ENCODE peak calls at places on chromosomes 13 and 19, in seven cellular contexts. C, E, L, T, N, V and H are unnamed samples.

GRCh38 chr19:45076029-45076850 is at the start of gene ZNF296:
- DNase-seq in C (peak; percentile 75), E (peak; percentile 63), L (peak; percentile 92), T (no peak), N (peak; percentile 91), V (peak; percentile 92), H (peak; percentile 90)

GRCh38 chr19:2888739-2889224 is 11.9 kb upstream of the ZNF57 start:
- DNase-seq in C (no peak), E (peak; percentile 36), L (peak; percentile 91), T (no peak), N (no peak), V (peak; percentile 64), H (no peak)

GRCh38 chr13:94595006-94595942 is 678 bp downstream of the TGDS start:
- DNase-seq in C (no peak), E (peak; percentile 71), L (peak; percentile 13), T (peak; percentile 29), N (peak; percentile 40), V (peak; percentile 33), H (peak; percentile 34)

GRCh38 chr19:18776736-18777135 is 14.4 kb downstream of the COMP start:
- DNase-seq in C (no peak), E (peak; percentile 84), L (no peak), T (no peak), N (no peak), V (no peak), H (no peak)

GRCh38 chr19:1221141-1221903 is 15.7 kb downstream of the STK11 start:
- DNase-seq in C (no peak), E (peak; percentile 63), L (no peak), T (peak; percentile 91), N (peak; percentile 75), V (no peak), H (peak; percentile 72)

GRCh38 chr19:34051255-34051654 is 121.0 kb upstream of the LSM14A start:
- DNase-seq in C (no peak), E (no peak), L (no peak), T (no peak), N (no peak), V (no peak), H (no peak)

GRCh38 chr19:15320118-15320517 is 12.2 kb downstream of the BRD4 start:
- DNase-seq in C (no peak), E (peak; percentile 87), L (no peak), T (no peak), N (no peak), V (no peak), H (no peak)

GRCh38 chr13:92265408-92265807 is 867.0 kb downstream of the GPC5 start:
- DNase-seq in C (no peak), E (no peak), L (no peak), T (no peak), N (no peak), V (no peak), H (no peak)

GRCh38 chr19:49042177-49042576 is 1.5 kb upstream of the CGB5 start:
- DNase-seq in C (no peak), E (peak; percentile 33), L (no peak), T (no peak), N (no peak), V (no peak), H (peak; percentile 14)

DNA sequence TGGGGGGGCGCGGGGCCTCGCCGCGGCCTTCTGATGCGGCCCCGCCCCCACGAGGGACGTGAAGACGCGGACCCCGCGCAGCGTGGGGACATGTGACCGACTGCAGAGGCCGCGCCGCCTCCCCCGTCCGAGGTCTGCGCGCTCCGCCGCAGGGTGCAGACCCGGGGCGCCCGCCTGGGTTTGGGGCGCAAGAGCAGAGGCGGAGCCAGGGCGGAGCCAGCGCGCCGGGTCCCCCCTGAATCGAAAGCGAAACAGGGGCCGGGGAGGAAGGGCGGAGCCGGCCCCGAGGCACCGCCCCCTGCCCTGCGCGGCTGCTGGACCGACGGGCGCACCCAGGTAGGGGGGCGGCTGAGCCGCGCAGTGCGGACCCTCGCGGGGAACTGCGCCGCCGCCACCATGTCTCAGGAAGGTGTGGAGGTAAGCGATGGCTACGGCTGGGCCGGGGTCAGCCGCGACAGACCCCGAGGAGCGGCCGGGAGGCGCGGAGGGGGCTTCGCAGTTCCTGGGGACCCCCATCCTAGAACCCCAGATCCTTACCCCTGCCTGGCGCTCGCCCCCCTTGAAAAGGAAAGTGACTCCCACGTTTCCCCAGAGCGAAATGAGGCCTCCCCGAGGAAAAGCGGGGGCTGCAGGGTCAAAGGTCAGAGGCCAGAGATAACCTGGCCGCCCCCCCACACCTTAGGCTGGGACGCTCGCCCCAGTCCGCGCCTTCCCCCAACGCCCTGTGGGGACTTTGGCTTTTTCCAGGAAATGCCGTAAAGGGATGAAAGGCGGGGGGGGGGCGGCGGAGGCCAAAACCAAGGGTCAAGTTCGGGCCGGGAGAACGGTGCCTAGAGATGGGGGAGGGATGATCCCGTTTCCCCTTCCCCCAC is at the start of gene SHFL:
- DNase-seq in C (no peak), E (peak; percentile 83), L (peak; percentile 81), T (peak; percentile 95), N (peak; percentile 77), V (peak; percentile 91), H (peak; percentile 91)
- TF ChIP-seq EZH2phosphoT487 in C (no peak), E (no peak), L (no peak), T (no peak), N (no peak), V (no peak), H (no peak)

GRCh38 chr13:60012503-60012902 is 151.2 kb downstream of the DIAPH3 start:
- DNase-seq in C (no peak), E (no peak), L (no peak), T (no peak), N (no peak), V (no peak), H (peak; percentile 44)
- TF ChIP-seq EZH2phosphoT487 in C (no peak), E (no peak), L (no peak), T (no peak), N (no peak), V (no peak), H (no peak)

DNA sequence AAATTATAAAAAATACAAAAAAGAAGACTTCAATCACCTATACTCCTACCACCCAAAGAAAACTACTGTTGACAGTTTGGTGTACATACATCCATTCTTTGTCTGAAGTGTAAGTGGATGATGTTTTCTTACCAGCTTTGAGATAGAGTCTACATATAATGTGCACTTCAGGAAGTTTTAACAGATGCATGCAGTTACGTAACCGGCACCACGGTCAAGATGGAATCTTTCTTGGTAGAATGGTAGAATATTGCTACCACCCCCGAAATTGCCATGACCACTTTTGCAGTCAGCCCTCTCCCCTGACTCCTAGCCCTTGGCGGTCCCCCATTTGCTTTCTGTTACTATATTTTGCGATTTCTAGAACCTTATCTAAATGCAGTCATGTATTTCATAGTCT is 1.4 kb downstream of the CUL4A start:
- DNase-seq in C (no peak), E (no peak), L (no peak), T (no peak), N (no peak), V (no peak), H (no peak)
- TF ChIP-seq EZH2phosphoT487 in C (no peak), E (no peak), L (no peak), T (no peak), N (no peak), V (no peak), H (no peak)

DNA sequence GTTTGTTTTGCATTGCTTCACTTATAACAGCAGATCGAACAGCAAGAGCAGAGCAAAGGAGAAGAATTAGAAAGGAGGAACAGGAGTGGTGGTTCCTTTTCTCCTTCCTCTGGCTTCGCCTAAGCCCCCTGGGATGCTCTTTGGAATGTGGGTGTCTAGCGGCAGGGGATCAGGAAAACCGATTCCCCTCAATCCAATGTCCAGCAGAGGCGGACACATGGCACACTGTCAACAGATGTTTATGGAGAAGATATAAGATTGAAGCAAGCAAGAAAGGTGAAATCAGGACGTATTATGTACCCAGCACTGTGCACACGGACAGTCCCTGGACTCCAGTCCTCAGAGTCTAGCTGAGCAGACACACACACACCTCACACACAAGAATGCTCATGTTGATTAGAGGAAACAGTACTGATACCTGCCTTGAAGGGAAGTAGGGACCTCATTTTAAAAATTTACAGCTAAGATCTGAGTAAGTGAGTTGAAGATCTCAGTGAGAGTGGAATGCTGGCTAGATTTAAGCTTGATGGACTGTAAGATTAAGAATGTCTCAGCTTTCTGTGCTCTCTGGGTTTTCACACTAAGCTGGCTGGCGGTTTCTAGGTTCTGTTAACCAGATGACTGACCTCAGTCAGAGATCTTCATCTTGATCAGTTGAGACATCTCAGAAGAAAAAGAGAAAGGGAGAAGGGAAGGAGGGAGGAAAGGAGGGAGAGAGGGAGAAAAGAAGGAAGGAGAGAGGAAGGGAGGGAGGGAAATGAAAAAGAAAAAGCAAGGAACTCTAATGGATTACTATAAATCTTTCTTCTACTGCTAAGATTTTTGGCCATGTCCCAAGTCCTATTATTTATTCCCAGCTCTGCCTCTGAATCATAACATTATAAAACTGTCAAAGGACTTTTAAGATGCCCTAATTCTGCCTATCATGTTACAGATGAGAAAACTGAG is 44.8 kb downstream of the FLT1 start:
- DNase-seq in C (no peak), E (peak; percentile 30), L (no peak), T (no peak), N (no peak), V (no peak), H (no peak)
- TF ChIP-seq EZH2phosphoT487 in C (no peak), E (no peak), L (no peak), T (no peak), N (no peak), V (no peak), H (no peak)

GRCh38 chr19:57056972-57057371 is 62.8 kb upstream of the USP29 start:
- DNase-seq in C (no peak), E (peak; percentile 0), L (no peak), T (no peak), N (no peak), V (no peak), H (no peak)
- TF ChIP-seq EZH2phosphoT487 in C (no peak), E (no peak), L (no peak), T (no peak), N (no peak), V (no peak), H (no peak)

GRCh38 chr19:41302624-41303351 is 7.2 kb upstream of the CCDC97 start:
- DNase-seq in C (no peak), E (no peak), L (no peak), T (no peak), N (no peak), V (no peak), H (no peak)
- TF ChIP-seq EZH2phosphoT487 in C (no peak), E (no peak), L (no peak), T (no peak), N (no peak), V (no peak), H (no peak)

GRCh38 chr19:8569066-8569761 is 8.0 kb downstream of the MYO1F start:
- DNase-seq in C (peak; percentile 49), E (peak; percentile 97), L (no peak), T (no peak), N (no peak), V (no peak), H (no peak)
- TF ChIP-seq EZH2phosphoT487 in C (no peak), E (no peak), L (no peak), T (no peak), N (no peak), V (no peak), H (no peak)